ENCODE peak calls at places on chromosome X, in nine cellular contexts. A is colonic mucosa, C is ovary, Z is pancreas, Y is tibial artery, V is H9, H is PC-9, J is astrocyte, S is foreskin keratinocyte. D is an unnamed sample.

GRCh38 chrX:120453985-120454384 is 15.1 kb downstream of the LAMP2 start:
- DNase-seq in H (no peak), Y (no peak), C (no peak), S (no peak), Z (no peak), V (no peak), A (no peak), J (peak; percentile 30), D (no peak)

GRCh38 chrX:19342331-19342906 is 1.3 kb upstream of the PDHA1 start:
- DNase-seq in J (no peak), S (no peak), V (no peak), H (no peak), A (no peak), Z (no peak), Y (no peak), C (no peak), D (no peak)

GRCh38 chrX:14872355-14872754 is 514 bp downstream of the FANCB start:
- DNase-seq in Y (no peak), J (no peak), V (no peak), A (no peak), S (no peak), H (no peak), Z (no peak), C (no peak), D (no peak)

GRCh38 chrX:3939967-3940610 is 226.6 kb upstream of the PRKX start:
- DNase-seq in Y (no peak), J (no peak), V (no peak), C (no peak), H (peak; percentile 5), A (no peak), Z (peak; percentile 61), S (peak; percentile 1), D (no peak)

GRCh38 chrX:49186125-49187027 is at the start of gene PRICKLE3:
- DNase-seq in J (no peak), V (peak; percentile 84), S (no peak), C (peak; percentile 87), H (peak; percentile 73), Y (peak; percentile 92), Z (peak; percentile 82), A (peak; percentile 89), D (peak; percentile 93)

GRCh38 chrX:72021975-72022374 is 109.7 kb downstream of the RTL5 start:
- DNase-seq in C (no peak), S (no peak), Y (no peak), Z (no peak), J (no peak), A (no peak), H (no peak), V (peak; percentile 42), D (peak; percentile 73)

GRCh38 chrX:135595543-135595942 is 75.1 kb downstream of the INTS6L start:
- DNase-seq in S (no peak), J (no peak), H (no peak), Z (no peak), Y (no peak), V (no peak), C (no peak), A (no peak), D (no peak)

GRCh38 chrX:817759-818158 is 187.2 kb downstream of the SHOX start:
- DNase-seq in Z (no peak), S (no peak), V (no peak), A (no peak), J (no peak), Y (no peak), C (no peak), H (no peak), D (peak; percentile 35)

GRCh38 chrX:26442340-26442739 is 226.4 kb downstream of the MAGEB5 start:
- DNase-seq in J (no peak), V (no peak), A (no peak), Y (no peak), H (no peak), Z (peak; percentile 14), S (peak; percentile 9), C (no peak), D (no peak)

GRCh38 chrX:20571611-20572010 is 304.9 kb upstream of the RPS6KA3 start:
- DNase-seq in Z (no peak), Y (no peak), J (no peak), A (no peak), S (no peak), V (no peak), H (no peak), C (no peak), D (no peak)

GRCh38 chrX:155662297-155662696 is 49.5 kb upstream of the TMLHE start:
- DNase-seq in Z (no peak), J (no peak), S (peak; percentile 1), V (no peak), A (no peak), H (no peak), Y (no peak), C (no peak), D (peak; percentile 44)

GRCh38 chrX:154457491-154458115 is 478 bp upstream of the PLXNA3 start:
- DNase-seq in C (no peak), H (peak; percentile 80), Y (no peak), A (peak; percentile 45), S (peak; percentile 73), J (no peak), Z (peak; percentile 37), V (peak; percentile 75), D (peak; percentile 83)

GRCh38 chrX:13569479-13570244 is at the start of gene EGFL6:
- DNase-seq in Y (no peak), Z (no peak), H (no peak), J (no peak), A (no peak), C (no peak), S (no peak), V (peak; percentile 32), D (peak; percentile 74)

GRCh38 chrX:14509325-14510057 is 19.8 kb upstream of the GLRA2 start:
- DNase-seq in Z (no peak), Y (no peak), J (no peak), S (no peak), V (no peak), C (no peak), H (no peak), A (no peak), D (no peak)

GRCh38 chrX:133005038-133005437 is 46.6 kb upstream of the HS6ST2 start:
- DNase-seq in H (peak; percentile 4), C (no peak), A (no peak), Z (no peak), S (no peak), J (peak; percentile 4), V (no peak), Y (no peak), D (peak; percentile 49)

GRCh38 chrX:153560000-153560399 is 38.9 kb downstream of the CCNQ start:
- DNase-seq in V (no peak), J (no peak), Z (no peak), Y (no peak), S (no peak), A (no peak), C (no peak), H (no peak), D (no peak)

GRCh38 chrX:96314974-96315373 is 369.7 kb upstream of the DIAPH2 start:
- DNase-seq in S (peak; percentile 64), V (no peak), Y (no peak), A (no peak), Z (no peak), C (no peak), H (no peak), J (peak; percentile 4), D (no peak)
- H3K4me1 ChIP-seq in S (no peaks in the 10 kb centered on the region), V (no peaks in the 10 kb centered on the region), Y (no peaks in the 10 kb centered on the region), A (no peaks in the 10 kb centered on the region), Z (no peaks in the 10 kb centered on the region), C (no peaks in the 10 kb centered on the region), H (no peaks in the 10 kb centered on the region), J (no peaks in the 10 kb centered on the region), D (no peaks in the 10 kb centered on the region)

GRCh38 chrX:40085086-40085551 is 12.6 kb downstream of the BCOR start:
- DNase-seq in J (peak; percentile 66), H (peak; percentile 21), A (no peak), Y (no peak), Z (no peak), S (peak; percentile 65), V (peak; percentile 27), C (no peak), D (peak; percentile 59)

GRCh38 chrX:40083120-40083978 is 14.4 kb downstream of the BCOR start:
- DNase-seq in S (peak; percentile 4), J (no peak), V (peak; percentile 72), H (peak; percentile 39), A (no peak), Y (no peak), C (peak; percentile 69), Z (peak; percentile 73), D (peak; percentile 86)

GRCh38 chrX:40083979-40084359 is 13.8 kb downstream of the BCOR start:
- DNase-seq in Z (no peak), J (no peak), Y (no peak), A (no peak), V (no peak), H (no peak), C (no peak), S (no peak), D (no peak)

GRCh38 chrX:40085714-40086113 is 12.0 kb downstream of the BCOR start:
- DNase-seq in Z (peak; percentile 50), J (no peak), A (no peak), S (no peak), Y (peak; percentile 80), H (peak; percentile 20), V (peak; percentile 29), C (no peak), D (peak; percentile 59)

GRCh38 chrX:40084471-40084870 is 13.3 kb downstream of the BCOR start:
- DNase-seq in C (no peak), J (no peak), Z (no peak), H (no peak), A (no peak), V (peak; percentile 28), Y (no peak), S (no peak), D (no peak)
- H3K27ac ChIP-seq in C (no peak overlapping the region), J (no peak overlapping the region), Z (no peak overlapping the region), H (no peak overlapping the region), A (no peak overlapping the region), V (no peak overlapping the region), Y (no peak overlapping the region), S (no peak overlapping the region), D (no peak overlapping the region)

DNA sequence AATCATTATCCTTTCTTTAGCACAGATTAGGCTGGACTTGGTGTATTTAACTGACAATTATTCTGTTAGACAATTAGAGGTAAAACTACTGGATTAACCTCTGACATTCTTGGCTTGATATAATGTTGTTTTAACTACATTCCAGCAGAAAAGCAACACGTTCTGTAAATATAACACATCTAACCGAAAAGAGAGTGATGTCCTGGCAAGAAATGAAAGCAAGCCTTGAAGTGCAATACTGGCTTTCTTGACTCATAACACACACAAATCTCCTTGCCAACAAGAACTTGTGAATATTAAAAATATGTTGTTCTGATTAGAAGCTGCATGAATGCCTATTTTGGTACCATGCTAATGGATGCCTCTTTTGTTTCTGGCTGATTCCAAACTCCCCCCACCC is 76.4 kb downstream of the EFHC2 start:
- DNase-seq in Z (no peak), A (no peak), Y (no peak), V (no peak), J (peak; percentile 12), H (no peak), C (no peak), S (no peak), D (no peak)
- TF ChIP-seq CTCF in Z (no peak), A (no peak), Y (no peak), V (no peak), J (no peak), H (no peak), C (no peak), S (no peak), D (no peak)

GRCh38 chrX:131988236-131988635 is 34.9 kb upstream of the STK26 start:
- DNase-seq in A (no peak), Z (no peak), H (no peak), Y (no peak), C (no peak), J (no peak), V (no peak), S (no peak), D (no peak)

GRCh38 chrX:131985526-131986049 is 37.5 kb upstream of the STK26 start:
- DNase-seq in V (peak; percentile 35), S (peak; percentile 50), C (no peak), Z (no peak), A (no peak), Y (no peak), H (no peak), J (no peak), D (peak; percentile 60)

GRCh38 chrX:131987252-131987651 is 35.9 kb upstream of the STK26 start:
- DNase-seq in V (no peak), Z (no peak), H (no peak), Y (no peak), A (no peak), J (no peak), C (no peak), S (no peak), D (no peak)
- H3K4me1 ChIP-seq in V (peaks cover 2% of the 10 kb centered on the region), Z (no peaks in the 10 kb centered on the region), H (no peaks in the 10 kb centered on the region), Y (no peaks in the 10 kb centered on the region), A (no peaks in the 10 kb centered on the region), J (no peaks in the 10 kb centered on the region), C (no peaks in the 10 kb centered on the region), S (no peaks in the 10 kb centered on the region), D (peaks cover 4% of the 10 kb centered on the region)

D was measured in endodermal cell.